ENCODE peak calls at places on chromosomes 5 and 9, in seven cellular contexts. C is stomach; S is A673; Q is mucosa of descending colon; V is IMR-90; K is tibial nerve; G is naive thymus-derived CD4-positive, alpha-beta T cell. A is an unnamed sample.

GRCh38 chr5:141483842-141484241 is 988 bp upstream of the PCDHGC4 start:
- DNase-seq in C (no peak), S (no peak), Q (no peak), V (no peak), K (no peak), G (no peak), A (no peak)

GRCh38 chr9:81150016-81150625 is 539.2 kb downstream of the TLE1 start:
- DNase-seq in C (no peak), S (no peak), Q (no peak), V (peak), K (no peak), G (no peak), A (peak)

GRCh38 chr9:72703574-72703973 is 182.2 kb downstream of the TMC1 start:
- DNase-seq in C (no peak), S (no peak), Q (no peak), V (peak), K (no peak), G (no peak), A (no peak)

GRCh38 chr5:146880985-146881384 is 2.4 kb upstream of the PPP2R2B start:
- DNase-seq in C (no peak), S (no peak), Q (no peak), V (no peak), K (no peak), G (no peak), A (no peak)

GRCh38 chr5:130050585-130050984 is 146.3 kb downstream of the CHSY3 start:
- DNase-seq in C (no peak), S (no peak), Q (no peak), V (no peak), K (no peak), G (no peak), A (no peak)

GRCh38 chr9:113219186-113219936 is 1.7 kb downstream of the FKBP15 start:
- DNase-seq in C (no peak), S (no peak), Q (no peak), V (no peak), K (no peak), G (no peak), A (no peak)

GRCh38 chr5:67202830-67203229 is 6.2 kb upstream of the CD180 start:
- DNase-seq in C (no peak), S (no peak), Q (no peak), V (no peak), K (no peak), G (peak), A (no peak)

GRCh38 chr9:135802876-135803419 is 101.0 kb downstream of the KCNT1 start:
- DNase-seq in C (no peak), S (no peak), Q (no peak), V (no peak), K (no peak), G (no peak), A (no peak)

GRCh38 chr9:87490907-87491306 is 6.8 kb upstream of the DAPK1 start:
- DNase-seq in C (no peak), S (no peak), Q (no peak), V (no peak), K (no peak), G (no peak), A (no peak)

GRCh38 chr5:66443462-66444130 is 152.6 kb upstream of the MAST4 start:
- DNase-seq in C (no peak), S (no peak), Q (no peak), V (no peak), K (no peak), G (no peak), A (no peak)

GRCh38 chr9:21465859-21466518 is 16.1 kb downstream of the IFNE start:
- DNase-seq in C (no peak), S (peak), Q (no peak), V (peak), K (peak), G (peak), A (no peak)

DNA sequence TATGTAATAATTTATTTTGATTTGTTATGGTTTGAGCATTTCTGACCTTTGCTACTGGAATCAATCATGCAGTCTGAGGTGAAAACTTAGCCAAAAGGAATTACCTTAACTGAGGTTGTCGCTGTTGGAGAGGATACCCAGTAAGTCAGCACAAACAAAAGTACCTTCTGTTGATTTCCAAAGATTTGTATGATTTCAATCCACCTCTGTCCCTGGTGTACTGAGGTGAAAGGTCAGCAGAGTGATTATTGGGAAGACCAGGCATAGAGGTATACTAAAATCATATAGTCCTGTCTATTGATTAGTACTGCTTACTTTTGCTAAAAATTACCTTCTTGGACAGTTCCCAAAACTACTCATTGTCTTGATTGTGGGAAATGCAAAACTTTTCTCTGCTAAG is 32.8 kb downstream of the RUSC2 start:
- DNase-seq in C (no peak), S (no peak), Q (no peak), V (no peak), K (no peak), G (no peak), A (no peak)
- H3K4me3 ChIP-seq in C (no peak), S (no peak), Q (no peak), V (peak), K (no peak), G (no peak), A (no peak)

GRCh38 chr9:131095666-131096489 is 453 bp upstream of the AIF1L start:
- DNase-seq in C (peak), S (peak), Q (no peak), V (no peak), K (no peak), G (no peak), A (peak)

GRCh38 chr9:131096490-131097258 is at the start of gene AIF1L:
- DNase-seq in C (peak), S (peak), Q (peak), V (no peak), K (no peak), G (peak), A (no peak)

GRCh38 chr9:131097948-131098278 is 1.6 kb downstream of the AIF1L start:
- DNase-seq in C (no peak), S (no peak), Q (no peak), V (no peak), K (no peak), G (no peak), A (no peak)

GRCh38 chr9:131098391-131099087 is 2.2 kb downstream of the AIF1L start:
- DNase-seq in C (no peak), S (no peak), Q (no peak), V (no peak), K (no peak), G (no peak), A (no peak)

GRCh38 chr9:131097259-131097947 is 1.1 kb downstream of the AIF1L start:
- DNase-seq in C (no peak), S (no peak), Q (no peak), V (no peak), K (no peak), G (no peak), A (no peak)
- H3K4me3 ChIP-seq in C (peak), S (peak), Q (no peak), V (no peak), K (peak), G (no peak), A (no peak)

GRCh38 chr5:68290260-68290674 is 74.7 kb downstream of the PIK3R1 start:
- DNase-seq in C (peak), S (peak), Q (no peak), V (peak), K (peak), G (no peak), A (no peak)
- H3K4me3 ChIP-seq in C (peak), S (peak), Q (no peak), V (no peak), K (no peak), G (no peak), A (no peak)

GRCh38 chr5:32030226-32030625 is 143.9 kb downstream of the GOLPH3 start:
- DNase-seq in C (no peak), S (peak), Q (no peak), V (no peak), K (no peak), G (no peak), A (no peak)

GRCh38 chr5:32027717-32028321 is 146.3 kb downstream of the GOLPH3 start:
- DNase-seq in C (no peak), S (peak), Q (no peak), V (peak), K (peak), G (no peak), A (no peak)

GRCh38 chr5:32029291-32029690 is 144.8 kb downstream of the GOLPH3 start:
- DNase-seq in C (no peak), S (no peak), Q (no peak), V (peak), K (no peak), G (no peak), A (no peak)

GRCh38 chr5:32024751-32025150 is 149.4 kb downstream of the GOLPH3 start:
- DNase-seq in C (no peak), S (no peak), Q (no peak), V (no peak), K (no peak), G (no peak), A (no peak)

GRCh38 chr5:32027093-32027716 is 146.9 kb downstream of the GOLPH3 start:
- DNase-seq in C (no peak), S (no peak), Q (no peak), V (no peak), K (no peak), G (no peak), A (no peak)
- H3K4me3 ChIP-seq in C (no peak), S (peak), Q (no peak), V (peak), K (peak), G (no peak), A (no peak)